ENCODE peak calls at places on chromosomes 12 and 14, in nine cellular contexts. F is ovary; R is RWPE1; A is heart right ventricle; S is GM20000; W is K562; P is CD4-positive, alpha-beta T cell; L is CD14-positive monocyte; X is BJ. Q is an unnamed sample.
A peak's percentile ranks its signal among the peaks of the same experiment; 100 is the strongest.

GRCh38 chr14:61690039-61690438 is 5.3 kb upstream of the HIF1A start:
- DNase-seq in F (no peak), R (no peak), A (no peak), S (no peak), W (no peak), P (no peak), L (no peak), X (no peak), Q (no peak)

GRCh38 chr12:88752183-88752582 is 171.9 kb upstream of the KITLG start:
- DNase-seq in F (no peak), R (no peak), A (no peak), S (no peak), W (no peak), P (no peak), L (no peak), X (no peak), Q (no peak)

GRCh38 chr14:64944861-64945260 is 2.3 kb upstream of the GPX2 start:
- DNase-seq in F (no peak), R (no peak), A (no peak), S (no peak), W (no peak), P (no peak), L (no peak), X (no peak), Q (no peak)

GRCh38 chr12:64627781-64628180 is 17.5 kb downstream of the RASSF3 start:
- DNase-seq in F (no peak), R (no peak), A (no peak), S (no peak), W (no peak), P (no peak), L (no peak), X (no peak), Q (peak; percentile 56)

GRCh38 chr12:58563621-58564020 is 356.7 kb downstream of the LRIG3 start:
- DNase-seq in F (no peak), R (no peak), A (no peak), S (no peak), W (no peak), P (no peak), L (no peak), X (no peak), Q (no peak)

GRCh38 chr12:47079894-47080724 is at the start of gene AMIGO2:
- DNase-seq in F (peak; percentile 73), R (peak; percentile 69), A (peak; percentile 75), S (peak; percentile 63), W (peak; percentile 57), P (peak; percentile 12), L (no peak), X (no peak), Q (no peak)

GRCh38 chr12:45416161-45416560 is 200.3 kb downstream of the ANO6 start:
- DNase-seq in F (no peak), R (no peak), A (no peak), S (no peak), W (no peak), P (no peak), L (no peak), X (no peak), Q (no peak)

GRCh38 chr12:89474615-89475014 is 50.0 kb downstream of the GALNT4 start:
- DNase-seq in F (no peak), R (no peak), A (no peak), S (no peak), W (no peak), P (no peak), L (no peak), X (no peak), Q (no peak)

GRCh38 chr14:35534130-35534883 is at the start of gene INSM2:
- DNase-seq in F (no peak), R (no peak), A (no peak), S (peak; percentile 29), W (no peak), P (no peak), L (no peak), X (no peak), Q (no peak)

GRCh38 chr12:31228811-31229792 is 96.8 kb downstream of the SINHCAF start:
- DNase-seq in F (no peak), R (no peak), A (peak; percentile 35), S (no peak), W (no peak), P (no peak), L (no peak), X (no peak), Q (no peak)

GRCh38 chr14:64324461-64325255 is 30.5 kb upstream of the ESR2 start:
- DNase-seq in F (no peak), R (peak; percentile 23), A (no peak), S (no peak), W (no peak), P (no peak), L (no peak), X (no peak), Q (peak; percentile 11)

GRCh38 chr12:123532808-123533649 is 490 bp downstream of the RILPL1 start:
- DNase-seq in F (peak; percentile 40), R (no peak), A (peak; percentile 32), S (no peak), W (peak; percentile 54), P (no peak), L (no peak), X (no peak), Q (no peak)

GRCh38 chr12:95784886-95785285 is 5.7 kb downstream of the NTN4 start:
- DNase-seq in F (no peak), R (no peak), A (no peak), S (no peak), W (no peak), P (no peak), L (no peak), X (no peak), Q (no peak)

GRCh38 chr12:56152756-56153137 is 360 bp downstream of the MYL6B start:
- DNase-seq in F (no peak), R (no peak), A (no peak), S (no peak), W (no peak), P (no peak), L (no peak), X (no peak), Q (no peak)

GRCh38 chr12:103864710-103865109 is 23.7 kb upstream of the NT5DC3 start:
- DNase-seq in F (no peak), R (no peak), A (no peak), S (no peak), W (no peak), P (no peak), L (no peak), X (no peak), Q (no peak)

GRCh38 chr14:85300119-85300518 is 229.8 kb upstream of the FLRT2 start:
- DNase-seq in F (no peak), R (no peak), A (no peak), S (no peak), W (no peak), P (no peak), L (no peak), X (no peak), Q (no peak)

DNA sequence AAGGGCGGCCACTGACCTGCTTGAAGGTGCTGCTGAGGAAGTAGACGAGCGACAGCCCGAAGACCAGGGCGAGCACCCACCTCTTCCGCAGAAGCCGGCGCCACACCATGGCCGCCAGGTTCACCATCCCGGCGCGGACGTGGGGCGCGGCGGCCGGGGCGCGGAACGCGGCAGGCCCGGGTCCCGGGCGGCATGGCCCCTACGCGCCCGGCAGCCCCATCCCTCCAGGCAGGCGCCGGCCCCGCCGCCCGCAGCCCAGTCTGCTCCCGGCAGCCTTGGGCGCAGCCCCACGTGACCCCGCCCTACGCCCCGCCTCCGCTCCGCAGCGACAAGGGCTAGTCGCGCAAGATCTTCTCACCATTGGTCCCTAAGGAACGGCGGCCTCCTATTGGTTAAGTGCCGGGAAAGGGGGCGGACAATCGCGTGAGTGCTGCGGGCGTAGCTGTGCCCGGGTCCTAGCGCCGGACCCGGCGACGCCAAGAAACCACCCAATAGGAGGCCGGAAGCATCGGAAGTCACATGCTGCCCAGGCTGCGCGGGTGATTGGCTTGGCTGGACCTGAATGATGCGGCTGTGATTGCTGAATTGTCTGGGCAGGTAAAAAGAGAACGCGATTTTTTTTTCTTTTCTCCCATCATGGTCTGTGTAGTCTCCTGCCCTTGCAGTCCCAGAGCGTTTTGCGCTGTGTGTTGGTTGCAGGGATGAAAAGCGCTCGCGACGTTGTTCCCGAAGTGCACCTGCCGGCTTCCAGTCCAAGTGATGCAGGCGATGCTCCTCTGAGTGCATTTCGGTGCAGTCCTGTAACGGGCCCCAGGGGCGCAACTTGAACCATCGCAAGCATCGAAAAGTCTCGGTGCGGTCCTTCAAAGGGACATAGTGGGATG is at the start of the genes RNFT2 and SPRING1:
- DNase-seq in F (peak; percentile 98), R (peak; percentile 100), A (peak; percentile 100), S (peak; percentile 100), W (peak; percentile 99), P (peak; percentile 99), L (peak; percentile 98), X (peak; percentile 95), Q (peak; percentile 98)
- TF ChIP-seq CTCF in F (no peak), R (no peak), A (no peak), S (no peak), W (no peak), P (no peak), L (no peak), X (peak; percentile 4), Q (no peak)

GRCh38 chr14:54803926-54804719 is 98.5 kb downstream of the GCH1 start:
- DNase-seq in F (no peak), R (no peak), A (no peak), S (no peak), W (no peak), P (no peak), L (no peak), X (no peak), Q (no peak)
- TF ChIP-seq CTCF in F (no peak), R (no peak), A (no peak), S (no peak), W (no peak), P (no peak), L (no peak), X (no peak), Q (no peak)

GRCh38 chr14:92728781-92729364 is 19.6 kb downstream of the LGMN start:
- DNase-seq in F (no peak), R (peak; percentile 84), A (no peak), S (peak; percentile 38), W (peak; percentile 8), P (no peak), L (peak; percentile 87), X (no peak), Q (no peak)

GRCh38 chr14:92726933-92727262 is 21.5 kb downstream of the LGMN start:
- DNase-seq in F (no peak), R (no peak), A (no peak), S (no peak), W (no peak), P (no peak), L (no peak), X (no peak), Q (no peak)

GRCh38 chr14:92719890-92720323 is 28.5 kb downstream of the LGMN start:
- DNase-seq in F (no peak), R (no peak), A (no peak), S (no peak), W (no peak), P (no peak), L (no peak), X (peak; percentile 14), Q (no peak)

GRCh38 chr14:92726135-92726932 is 22.1 kb downstream of the LGMN start:
- DNase-seq in F (peak; percentile 24), R (peak; percentile 89), A (peak; percentile 52), S (no peak), W (peak; percentile 45), P (peak; percentile 17), L (peak; percentile 94), X (no peak), Q (peak; percentile 52)

GRCh38 chr14:92724516-92725340 is 23.7 kb downstream of the LGMN start:
- DNase-seq in F (no peak), R (no peak), A (peak; percentile 45), S (no peak), W (no peak), P (no peak), L (peak; percentile 86), X (no peak), Q (no peak)
- TF ChIP-seq CTCF in F (no peak), R (no peak), A (no peak), S (no peak), W (no peak), P (no peak), L (no peak), X (no peak), Q (no peak)

GRCh38 chr14:58467575-58467974 is 40.1 kb downstream of the KIAA0586 start:
- DNase-seq in F (no peak), R (no peak), A (no peak), S (no peak), W (no peak), P (no peak), L (no peak), X (no peak), Q (no peak)
- TF ChIP-seq CTCF in F (no peak), R (no peak), A (no peak), S (no peak), W (no peak), P (no peak), L (no peak), X (no peak), Q (no peak)

Q was measured in astrocyte of the cerebellum.